ENCODE peak calls at places on chromosomes 4 and X, in four cellular contexts. T is K562, Q is OCI-LY7, D is neural progenitor cell. W is an unnamed sample.

GRCh38 chrX:110691446-110691845 is 104.2 kb downstream of the CHRDL1 start:
- DNase-seq in T (no peak), Q (no peak), D (no peak), W (no peak)

GRCh38 chrX:20347486-20347885 is 80.8 kb upstream of the RPS6KA3 start:
- DNase-seq in T (no peak), Q (no peak), D (no peak), W (no peak)

GRCh38 chr4:129583868-129584267 is 487.9 kb downstream of the C4orf33 start:
- DNase-seq in T (no peak), Q (no peak), D (no peak), W (peak; percentile 23)

GRCh38 chrX:103092942-103093341 is at the start of gene NXF3:
- DNase-seq in T (no peak), Q (no peak), D (no peak), W (no peak)

GRCh38 chrX:134173541-134174272 is 63.3 kb upstream of the CCDC160 start:
- DNase-seq in T (no peak), Q (no peak), D (peak; percentile 77), W (no peak)

GRCh38 chr4:138039010-138039409 is 203.1 kb downstream of the SLC7A11 start:
- DNase-seq in T (no peak), Q (no peak), D (no peak), W (no peak)

GRCh38 chr4:27242217-27242616 is 381.6 kb downstream of the STIM2 start:
- DNase-seq in T (no peak), Q (no peak), D (no peak), W (no peak)

GRCh38 chr4:52107745-52108144 is 56.6 kb downstream of the SPATA18 start:
- DNase-seq in T (no peak), Q (peak; percentile 1), D (no peak), W (no peak)

GRCh38 chr4:129515356-129515755 is 419.4 kb downstream of the C4orf33 start:
- DNase-seq in T (no peak), Q (no peak), D (no peak), W (no peak)

GRCh38 chrX:21658152-21658737 is at the start of gene KLHL34:
- DNase-seq in T (no peak), Q (no peak), D (no peak), W (peak; percentile 88)

GRCh38 chr4:39548425-39549067 is 21.3 kb upstream of the UGDH start:
- DNase-seq in T (no peak), Q (no peak), D (no peak), W (no peak)

GRCh38 chrX:17633546-17633945 is 103.7 kb upstream of the SCML1 start:
- DNase-seq in T (no peak), Q (no peak), D (no peak), W (no peak)

GRCh38 chr4:86250006-86250405 is 109.8 kb downstream of the MAPK10 start:
- DNase-seq in T (no peak), Q (no peak), D (no peak), W (no peak)

GRCh38 chr4:14772388-14772787 is 229.9 kb upstream of the CPEB2 start:
- DNase-seq in T (no peak), Q (no peak), D (no peak), W (no peak)

GRCh38 chrX:80578518-80579105 is 158.4 kb downstream of the TENT5D start:
- DNase-seq in T (peak; percentile 23), Q (peak; percentile 5), D (peak; percentile 25), W (no peak)

GRCh38 chr4:164509951-164510350 is 244.0 kb upstream of the SMIM31 start:
- DNase-seq in T (no peak), Q (no peak), D (no peak), W (no peak)

GRCh38 chr4:150722908-150723362 is 141.0 kb downstream of the MAB21L2 start:
- DNase-seq in T (no peak), Q (no peak), D (peak; percentile 14), W (peak; percentile 73)

GRCh38 chrX:108399427-108400165 is 38.6 kb downstream of the COL4A6 start:
- DNase-seq in T (no peak), Q (no peak), D (no peak), W (no peak)

GRCh38 chr4:87512400-87512799 is 16.8 kb downstream of the SPARCL1 start:
- DNase-seq in T (no peak), Q (no peak), D (no peak), W (no peak)

GRCh38 chr4:87516683-87517082 is 12.5 kb downstream of the SPARCL1 start:
- DNase-seq in T (no peak), Q (no peak), D (no peak), W (no peak)

GRCh38 chr4:87506974-87507701 is 22.0 kb downstream of the SPARCL1 start:
- DNase-seq in T (no peak), Q (no peak), D (no peak), W (no peak)

GRCh38 chr4:87510747-87511146 is 18.4 kb downstream of the SPARCL1 start:
- DNase-seq in T (no peak), Q (no peak), D (no peak), W (no peak)

GRCh38 chr4:87511500-87511899 is 17.7 kb downstream of the SPARCL1 start:
- DNase-seq in T (no peak), Q (no peak), D (no peak), W (no peak)
- H3K4me3 ChIP-seq in T (no peak overlapping the region), Q (no peak overlapping the region), D (no peak overlapping the region), W (no peak overlapping the region)

GRCh38 chr4:105061720-105062119 is 85.0 kb upstream of the TET2 start:
- DNase-seq in T (no peak), Q (no peak), D (no peak), W (no peak)
- H3K27ac ChIP-seq in T (no peak overlapping the region), Q (no peak overlapping the region), D (no peak overlapping the region), W (no peak overlapping the region)

GRCh38 chrX:130053236-130053635 is 57.1 kb downstream of the ELF4 start:
- DNase-seq in T (no peak), Q (no peak), D (no peak), W (no peak)
- H3K36me3 ChIP-seq in T (peaks cover 70% of the 10 kb centered on the region), Q (peaks cover 5% of the 10 kb centered on the region), D (peaks cover 9% of the 10 kb centered on the region), W (no peaks in the 10 kb centered on the region)

GRCh38 chrX:153032397-153033118 is 23.7 kb upstream of the PNMA3 start:
- DNase-seq in T (peak; percentile 77), Q (peak; percentile 50), D (peak; percentile 69), W (peak; percentile 75)
- H3K4me3 ChIP-seq in T (no peak overlapping the region), Q (peak overlapping the region; percentile 8), D (peak overlapping the region; percentile 36), W (peak overlapping the region; percentile 31)

GRCh38 chr4:25560605-25561004 is 95.0 kb upstream of the SLC34A2 start:
- DNase-seq in T (no peak), Q (no peak), D (no peak), W (no peak)
- H3K27ac ChIP-seq in T (no peak overlapping the region), Q (no peak overlapping the region), D (no peak overlapping the region), W (no peak overlapping the region)

GRCh38 chr4:960736-961650 is 12.4 kb downstream of the DGKQ start:
- DNase-seq in T (no peak), Q (no peak), D (no peak), W (peak; percentile 51)
- H3K36me3 ChIP-seq in T (peaks cover 22% of the 10 kb centered on the region), Q (no peaks in the 10 kb centered on the region), D (no peaks in the 10 kb centered on the region), W (peaks cover 2% of the 10 kb centered on the region)

DNA sequence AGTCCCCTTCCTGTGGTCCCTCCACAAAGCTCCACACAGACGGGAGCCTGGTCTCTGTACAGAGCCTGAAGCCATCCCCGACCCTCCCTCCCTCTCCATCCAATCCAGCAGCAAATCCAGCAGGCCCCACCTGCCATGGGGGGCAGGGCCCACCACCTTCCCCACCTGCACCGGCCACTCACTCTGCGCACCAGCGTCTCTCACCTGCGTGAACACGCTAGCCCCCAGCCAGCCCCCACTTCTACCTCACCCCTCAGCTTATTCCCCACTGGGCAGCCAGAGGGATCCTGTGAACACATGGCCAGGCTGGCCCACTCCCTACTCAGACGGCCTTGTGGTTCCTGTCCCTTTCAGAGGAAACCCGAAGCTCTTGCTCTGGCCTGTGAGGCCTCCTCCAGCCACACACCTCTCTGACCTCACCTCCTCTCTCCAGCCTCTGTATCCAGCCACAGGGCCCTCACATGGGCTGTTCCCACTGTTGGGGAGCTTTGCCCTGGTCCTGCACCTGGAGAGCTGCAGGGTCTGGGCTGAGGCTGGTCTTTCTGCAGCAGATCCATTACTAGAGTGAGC is 70.9 kb downstream of the WFS1 start:
- DNase-seq in T (no peak), Q (no peak), D (no peak), W (no peak)
- H3K4me3 ChIP-seq in T (no peak overlapping the region), Q (no peak overlapping the region), D (no peak overlapping the region), W (no peak overlapping the region)

GRCh38 chr4:148780426-148781005 is 338.3 kb upstream of the NR3C2 start:
- DNase-seq in T (no peak), Q (no peak), D (no peak), W (no peak)

GRCh38 chr4:148778980-148779675 is 336.9 kb upstream of the NR3C2 start:
- DNase-seq in T (no peak), Q (no peak), D (no peak), W (no peak)

GRCh38 chr4:148779771-148780170 is 337.6 kb upstream of the NR3C2 start:
- DNase-seq in T (no peak), Q (no peak), D (no peak), W (no peak)

GRCh38 chr4:148774134-148774533 is 331.9 kb upstream of the NR3C2 start:
- DNase-seq in T (no peak), Q (no peak), D (no peak), W (no peak)

GRCh38 chr4:148776944-148777343 is 334.7 kb upstream of the NR3C2 start:
- DNase-seq in T (no peak), Q (no peak), D (no peak), W (no peak)
- H3K27ac ChIP-seq in T (no peak overlapping the region), Q (no peak overlapping the region), D (no peak overlapping the region), W (no peak overlapping the region)

DNA sequence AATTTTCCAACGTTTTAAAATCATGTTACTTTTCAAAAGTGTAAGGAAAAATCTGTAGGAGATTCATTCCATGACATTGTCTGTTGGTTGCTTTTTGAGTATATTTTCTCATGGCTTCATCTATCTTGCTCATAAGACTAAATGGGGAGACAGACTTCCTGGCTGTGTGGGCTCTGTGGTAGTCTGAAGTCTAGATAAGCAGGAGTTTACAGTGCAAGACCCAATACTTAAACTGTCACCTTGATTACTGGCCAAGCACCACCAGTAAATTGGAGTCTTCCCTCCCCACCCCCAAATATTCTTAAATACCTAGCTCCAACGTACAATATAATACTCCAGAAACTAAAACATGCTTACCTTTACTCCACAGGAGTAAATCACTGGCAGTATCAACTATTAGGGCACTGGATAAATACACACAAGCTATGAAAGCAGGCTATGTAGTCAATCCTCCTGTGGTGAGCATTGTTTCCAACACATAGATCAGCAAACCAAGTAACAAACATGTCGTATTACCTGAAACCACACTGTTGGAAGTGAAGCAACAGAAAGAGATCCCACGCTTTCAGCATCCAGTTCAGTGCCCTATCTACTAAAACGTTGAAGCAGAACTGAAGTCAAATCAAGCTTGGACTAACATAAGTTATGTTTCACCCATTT is 6.2 kb downstream of the HNRNPD start:
- DNase-seq in T (peak; percentile 43), Q (no peak), D (no peak), W (no peak)
- H3K36me3 ChIP-seq in T (peaks cover 92% of the 10 kb centered on the region), Q (peaks cover 97% of the 10 kb centered on the region), D (peaks cover 20% of the 10 kb centered on the region), W (peaks cover 22% of the 10 kb centered on the region)

W was measured in psoas muscle.